ENCODE peak calls at places on chromosome 10, in eight cellular contexts. K is esophagus squamous epithelium, Y is IMR-90, S is A549, U is RWPE1, N is transverse colon, M is GM23248, H is stomach. P is an unnamed sample.

GRCh38 chr10:77230194-77230593 is 407.4 kb downstream of the KCNMA1 start:
- DNase-seq in K (no peak), Y (peak; percentile 75), S (no peak), U (no peak), N (no peak), M (peak; percentile 74), H (no peak), P (no peak)

GRCh38 chr10:10056958-10057357 is 960.7 kb upstream of the CELF2 start:
- DNase-seq in K (no peak), Y (peak; percentile 6), S (no peak), U (no peak), N (no peak), M (no peak), H (no peak), P (no peak)

GRCh38 chr10:80477813-80478212 is 23.7 kb downstream of the TSPAN14 start:
- DNase-seq in K (no peak), Y (peak; percentile 92), S (peak; percentile 79), U (peak; percentile 92), N (no peak), M (peak; percentile 86), H (no peak), P (no peak)

GRCh38 chr10:36391405-36391804 is 734.0 kb upstream of the ANKRD30A start:
- DNase-seq in K (no peak), Y (no peak), S (no peak), U (no peak), N (no peak), M (no peak), H (no peak), P (no peak)

GRCh38 chr10:13634207-13634606 is 47.4 kb downstream of the PRPF18 start:
- DNase-seq in K (no peak), Y (no peak), S (no peak), U (no peak), N (no peak), M (no peak), H (no peak), P (no peak)

GRCh38 chr10:13414855-13415254 is 66.8 kb upstream of the SEPHS1 start:
- DNase-seq in K (no peak), Y (no peak), S (no peak), U (no peak), N (peak; percentile 39), M (peak; percentile 28), H (peak; percentile 57), P (no peak)

GRCh38 chr10:77504870-77505257 is 132.7 kb downstream of the KCNMA1 start:
- DNase-seq in K (no peak), Y (peak; percentile 56), S (peak; percentile 49), U (peak; percentile 92), N (no peak), M (peak; percentile 72), H (no peak), P (no peak)

GRCh38 chr10:110918633-110919348 is at the start of gene BBIP1:
- DNase-seq in K (peak; percentile 79), Y (peak; percentile 100), S (peak; percentile 92), U (peak; percentile 97), N (no peak), M (peak; percentile 100), H (no peak), P (no peak)

GRCh38 chr10:14749051-14749809 is 25.5 kb downstream of the FAM107B start:
- DNase-seq in K (no peak), Y (no peak), S (no peak), U (no peak), N (peak; percentile 29), M (no peak), H (peak; percentile 55), P (no peak)

GRCh38 chr10:14751576-14752330 is 22.9 kb downstream of the FAM107B start:
- DNase-seq in K (no peak), Y (peak; percentile 26), S (no peak), U (no peak), N (peak; percentile 38), M (peak; percentile 48), H (no peak), P (no peak)

GRCh38 chr10:14742815-14743214 is 31.9 kb downstream of the FAM107B start:
- DNase-seq in K (no peak), Y (no peak), S (no peak), U (no peak), N (no peak), M (no peak), H (peak; percentile 68), P (no peak)

GRCh38 chr10:14750900-14751575 is 23.7 kb downstream of the FAM107B start:
- DNase-seq in K (peak; percentile 27), Y (no peak), S (no peak), U (no peak), N (peak; percentile 29), M (no peak), H (no peak), P (no peak)

GRCh38 chr10:14748471-14748870 is 26.2 kb downstream of the FAM107B start:
- DNase-seq in K (no peak), Y (no peak), S (no peak), U (no peak), N (no peak), M (no peak), H (peak; percentile 86), P (no peak)
- H3K27ac ChIP-seq in K (peak overlapping the region; percentile 63), Y (no peak overlapping the region), S (peak overlapping the region; percentile 73), U (no peak overlapping the region), N (peak overlapping the region; percentile 8), M (no peak overlapping the region), H (peak overlapping the region; percentile 76), P (no peak overlapping the region)

DNA sequence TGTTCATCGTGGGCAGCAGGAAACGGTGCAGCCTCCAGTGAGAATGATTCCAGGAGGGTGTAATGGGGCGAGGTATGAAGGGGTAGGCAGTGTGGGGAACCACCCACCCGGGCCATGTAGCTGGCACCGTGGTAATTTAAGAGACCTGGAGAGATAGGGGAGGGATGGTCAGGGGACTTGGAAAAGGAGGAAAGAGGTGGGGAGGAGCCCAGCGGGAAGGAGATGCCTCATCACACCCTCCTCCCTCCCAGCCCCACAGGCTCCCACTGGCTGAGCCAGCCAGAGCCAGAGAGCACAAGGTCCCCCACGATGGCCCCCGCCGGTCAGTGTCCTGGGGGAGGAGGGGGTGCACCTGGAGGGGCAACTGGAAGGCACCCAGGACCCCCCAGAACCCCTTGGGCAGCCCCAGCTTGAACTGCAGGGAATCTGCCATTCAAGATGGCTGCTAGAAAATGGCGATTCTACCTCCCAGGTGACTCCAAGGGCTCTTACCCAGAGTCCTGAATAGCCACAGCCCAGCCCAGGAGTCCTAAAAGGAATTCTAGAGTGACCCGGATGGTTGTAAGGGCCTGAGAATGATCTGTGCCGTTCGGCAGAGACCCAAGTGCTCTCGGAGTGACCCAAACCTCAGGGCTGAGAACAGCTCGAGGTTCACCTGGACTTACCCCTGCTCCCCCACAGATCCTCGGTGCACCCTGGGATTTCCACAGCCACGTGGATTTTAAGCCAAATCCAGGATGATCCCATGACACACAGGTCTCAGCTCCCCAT is 28.8 kb downstream of the CALML3 start:
- DNase-seq in K (no peak), Y (no peak), S (no peak), U (no peak), N (no peak), M (no peak), H (no peak), P (no peak)
- H3K27ac ChIP-seq in K (peak overlapping the region; percentile 75), Y (no peak overlapping the region), S (peak overlapping the region; percentile 50), U (peak overlapping the region; percentile 96), N (peak overlapping the region; percentile 67), M (no peak overlapping the region), H (peak overlapping the region; percentile 77), P (no peak overlapping the region)

GRCh38 chr10:43395571-43396060 is 13.4 kb downstream of the HNRNPF start:
- DNase-seq in K (no peak), Y (peak; percentile 28), S (no peak), U (no peak), N (no peak), M (peak; percentile 44), H (no peak), P (peak; percentile 44)
- H3K27ac ChIP-seq in K (peak overlapping the region; percentile 98), Y (peak overlapping the region; percentile 94), S (peak overlapping the region; percentile 86), U (peak overlapping the region; percentile 98), N (peak overlapping the region; percentile 99), M (peak overlapping the region; percentile 87), H (peak overlapping the region; percentile 100), P (peak overlapping the region; percentile 97)

DNA sequence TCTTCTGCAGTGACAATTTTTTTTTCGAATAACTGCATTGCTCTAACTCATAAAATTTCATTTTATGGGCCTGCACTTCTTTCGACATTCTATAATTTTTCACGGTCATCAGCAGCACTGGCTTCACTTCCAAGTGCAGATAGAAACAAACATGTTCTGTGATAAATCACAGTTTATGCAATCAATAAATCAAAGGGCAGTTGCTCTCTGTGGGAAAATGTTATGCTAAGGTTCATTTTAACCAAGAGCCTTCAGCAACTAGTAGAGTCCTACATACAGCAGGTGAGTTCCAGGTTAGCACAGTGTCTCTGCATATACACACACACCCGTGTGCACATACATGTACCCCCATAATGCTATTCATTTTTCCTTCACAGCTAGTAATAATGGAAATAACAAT is 100.0 kb downstream of the GPAM start:
- DNase-seq in K (no peak), Y (no peak), S (no peak), U (no peak), N (no peak), M (no peak), H (no peak), P (no peak)
- H3K27ac ChIP-seq in K (no peak overlapping the region), Y (no peak overlapping the region), S (no peak overlapping the region), U (no peak overlapping the region), N (no peak overlapping the region), M (no peak overlapping the region), H (no peak overlapping the region), P (no peak overlapping the region)

P was measured in CD4-positive, CD25-positive, alpha-beta regulatory T cell.